ENCODE peak calls at places on chromosomes 13 and 19, in five cellular contexts. X is ovary, I is brain microvascular endothelial cell, W is osteoblast, N is spleen. G is an unnamed sample.

GRCh38 chr13:67408823-67409222 is 178.7 kb upstream of the PCDH9 start:
- DNase-seq in X (no peak), I (no peak), W (no peak), N (no peak), G (peak; percentile 54)

GRCh38 chr13:79681069-79681468 is 200.1 kb downstream of the NDFIP2 start:
- DNase-seq in X (no peak), I (no peak), W (no peak), N (no peak), G (no peak)

GRCh38 chr13:25816239-25816638 is 235.6 kb downstream of the SHISA2 start:
- DNase-seq in X (no peak), I (no peak), W (no peak), N (no peak), G (no peak)

GRCh38 chr13:94726425-94726824 is 14.1 kb upstream of the SOX21 start:
- DNase-seq in X (no peak), I (no peak), W (no peak), N (no peak), G (no peak)

GRCh38 chr13:101757446-101758039 is 305.1 kb downstream of the ITGBL1 start:
- DNase-seq in X (no peak), I (no peak), W (peak; percentile 26), N (no peak), G (peak; percentile 47)

GRCh38 chr13:22049384-22049783 is 378.5 kb downstream of the FGF9 start:
- DNase-seq in X (no peak), I (no peak), W (no peak), N (no peak), G (no peak)

GRCh38 chr13:98313938-98314292 is 136.8 kb upstream of the RNF113B start:
- DNase-seq in X (peak; percentile 31), I (no peak), W (peak; percentile 82), N (no peak), G (no peak)

GRCh38 chr19:9309974-9310446 is 372 bp upstream of the ZNF699 start:
- DNase-seq in X (peak; percentile 95), I (peak; percentile 90), W (peak; percentile 93), N (peak; percentile 94), G (peak; percentile 93)

GRCh38 chr13:78595819-78596700 is 7.3 kb downstream of the POU4F1 start:
- DNase-seq in X (no peak), I (no peak), W (peak; percentile 78), N (peak; percentile 72), G (no peak)

GRCh38 chr13:112063309-112063626 is 3.7 kb upstream of the SOX1 start:
- DNase-seq in X (no peak), I (no peak), W (peak; percentile 58), N (no peak), G (no peak)

GRCh38 chr13:112061367-112062046 is 5.4 kb upstream of the SOX1 start:
- DNase-seq in X (no peak), I (no peak), W (peak; percentile 80), N (no peak), G (no peak)

GRCh38 chr13:112062047-112062618 is 4.8 kb upstream of the SOX1 start:
- DNase-seq in X (no peak), I (no peak), W (peak; percentile 50), N (no peak), G (no peak)

GRCh38 chr13:112063807-112064206 is 3.1 kb upstream of the SOX1 start:
- DNase-seq in X (no peak), I (no peak), W (peak; percentile 73), N (no peak), G (no peak)

GRCh38 chr13:112062619-112063308 is 4.2 kb upstream of the SOX1 start:
- DNase-seq in X (no peak), I (no peak), W (peak; percentile 62), N (peak; percentile 55), G (no peak)
- TF ChIP-seq CTCF in X (no peak), I (no peak), W (no peak), N (no peak), G (no peak)

DNA sequence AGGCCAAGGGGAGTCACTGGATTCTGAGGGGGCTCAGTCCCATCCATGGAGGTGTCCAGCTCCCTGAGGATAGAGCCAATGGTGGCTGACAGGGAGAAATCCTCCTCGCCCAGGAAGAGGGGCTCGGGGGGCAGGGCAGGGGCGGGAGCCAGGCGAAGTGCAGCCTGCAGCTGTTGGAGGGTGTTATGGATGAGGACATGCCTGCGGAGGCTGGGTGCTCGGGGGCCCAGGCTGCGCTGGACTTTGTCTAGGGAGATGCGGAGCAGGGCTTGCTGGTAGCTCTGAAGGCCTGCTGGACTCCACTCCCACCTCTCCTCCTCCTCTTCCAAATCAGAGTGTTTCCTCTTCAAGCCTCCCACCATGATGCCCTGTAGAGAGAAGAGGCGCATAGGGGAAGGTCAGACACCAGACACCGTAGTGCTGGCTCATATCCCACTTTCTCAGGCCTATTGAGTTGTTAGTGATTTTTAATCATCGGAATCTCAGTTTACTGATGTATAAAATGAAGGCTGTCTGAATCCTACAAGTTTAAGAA is 2.3 kb downstream of the SERTAD3 start:
- DNase-seq in X (no peak), I (no peak), W (no peak), N (peak; percentile 84), G (no peak)
- H3K4me3 ChIP-seq in X (no peak overlapping the region), I (no peak overlapping the region), W (peak overlapping the region; percentile 100), N (peak overlapping the region; percentile 85), G (peak overlapping the region; percentile 70)

DNA sequence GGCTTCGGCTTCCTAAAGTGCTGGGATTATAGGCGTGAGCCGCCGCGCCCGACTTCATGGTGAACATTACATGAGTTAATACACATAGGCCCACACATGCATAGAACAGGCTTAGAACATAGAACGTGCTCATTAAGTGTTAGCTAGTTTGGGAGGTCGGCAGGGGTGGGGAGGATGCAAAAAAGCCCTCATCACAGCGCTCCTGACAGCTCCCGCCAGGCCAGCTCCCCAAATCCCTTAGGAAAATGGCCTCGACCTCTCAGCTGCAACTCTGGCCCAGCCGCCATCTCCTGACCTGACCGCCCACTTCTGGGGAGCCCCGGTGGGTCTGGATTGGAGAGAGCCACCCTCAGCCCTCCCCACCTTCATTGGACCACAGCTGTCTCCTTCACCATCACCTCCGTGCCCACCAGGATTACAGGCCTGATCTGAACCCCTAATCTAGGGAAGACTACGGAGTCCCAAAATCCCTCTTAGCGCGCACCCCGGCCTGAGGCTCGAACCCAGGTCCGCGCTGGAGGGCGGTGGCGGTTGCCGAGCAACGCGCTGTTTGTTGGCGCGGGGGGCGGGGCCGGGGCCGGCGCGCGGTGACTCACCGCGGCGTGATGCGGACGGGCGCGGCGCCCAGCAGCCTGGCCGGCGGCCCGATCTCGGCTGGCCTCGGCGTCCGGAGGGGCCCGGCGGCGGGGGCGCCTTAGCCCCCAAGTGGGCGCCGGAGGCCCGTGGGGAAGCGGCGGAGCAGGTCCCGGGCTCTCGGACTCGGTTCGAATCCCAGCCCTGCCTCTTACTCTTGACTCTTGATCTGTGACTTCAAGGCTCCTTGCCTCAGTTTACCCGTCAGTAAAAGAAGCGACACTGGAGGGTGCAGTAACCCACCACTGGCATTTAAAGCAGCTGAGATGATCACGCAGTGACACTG is 26.7 kb upstream of the NANOS3 start:
- DNase-seq in X (peak; percentile 96), I (peak; percentile 64), W (peak; percentile 95), N (peak; percentile 92), G (peak; percentile 84)
- TF ChIP-seq CTCF in X (no peak), I (no peak), W (no peak), N (no peak), G (no peak)

GRCh38 chr19:48396010-48396870 is 2.8 kb downstream of the GRIN2D start:
- DNase-seq in X (no peak), I (no peak), W (peak; percentile 64), N (no peak), G (no peak)

GRCh38 chr19:48398329-48399235 is 5.1 kb downstream of the GRIN2D start:
- DNase-seq in X (peak; percentile 78), I (peak; percentile 63), W (peak; percentile 98), N (peak; percentile 96), G (peak; percentile 87)

GRCh38 chr19:48396871-48397176 is 3.4 kb downstream of the GRIN2D start:
- DNase-seq in X (no peak), I (no peak), W (peak; percentile 80), N (no peak), G (no peak)

GRCh38 chr19:48397636-48398328 is 4.3 kb downstream of the GRIN2D start:
- DNase-seq in X (no peak), I (no peak), W (peak; percentile 81), N (no peak), G (no peak)

GRCh38 chr19:48397263-48397635 is 3.8 kb downstream of the GRIN2D start:
- DNase-seq in X (no peak), I (no peak), W (peak; percentile 15), N (no peak), G (no peak)
- H3K4me3 ChIP-seq in X (no peak overlapping the region), I (peak overlapping the region; percentile 59), W (no peak overlapping the region), N (peak overlapping the region; percentile 72), G (peak overlapping the region; percentile 60)

DNA sequence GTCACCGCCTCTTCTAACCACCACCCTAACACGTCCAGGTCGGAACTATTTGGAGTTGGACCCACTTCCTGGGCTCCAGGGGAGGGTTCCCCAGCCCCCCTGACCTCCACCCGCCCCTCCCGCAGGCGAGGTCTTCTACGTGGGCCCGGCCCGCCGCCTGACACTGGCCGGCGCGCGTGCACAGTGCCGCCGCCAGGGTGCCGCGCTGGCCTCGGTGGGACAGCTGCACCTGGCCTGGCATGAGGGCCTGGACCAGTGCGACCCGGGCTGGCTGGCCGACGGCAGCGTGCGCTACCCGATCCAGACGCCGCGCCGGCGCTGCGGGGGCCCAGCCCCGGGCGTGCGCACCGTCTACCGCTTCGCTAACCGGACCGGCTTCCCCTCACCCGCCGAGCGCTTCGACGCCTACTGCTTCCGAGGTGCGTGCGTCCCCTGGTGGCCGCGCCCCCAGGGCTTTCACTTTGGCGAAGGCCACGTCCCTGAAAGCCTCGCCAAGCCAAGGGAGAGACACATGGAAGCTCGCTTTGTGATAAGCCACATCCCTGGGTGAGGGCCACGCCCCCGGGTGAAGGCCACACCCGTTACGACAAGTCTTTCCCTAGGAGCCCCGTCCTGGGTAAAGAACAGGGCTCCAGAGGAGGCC is 13.2 kb downstream of the NCAN start:
- DNase-seq in X (peak; percentile 48), I (peak; percentile 45), W (peak; percentile 97), N (peak; percentile 94), G (peak; percentile 61)
- TF ChIP-seq CTCF in X (peak; percentile 10), I (peak; percentile 76), W (peak; percentile 25), N (peak; percentile 52), G (peak; percentile 49)

DNA sequence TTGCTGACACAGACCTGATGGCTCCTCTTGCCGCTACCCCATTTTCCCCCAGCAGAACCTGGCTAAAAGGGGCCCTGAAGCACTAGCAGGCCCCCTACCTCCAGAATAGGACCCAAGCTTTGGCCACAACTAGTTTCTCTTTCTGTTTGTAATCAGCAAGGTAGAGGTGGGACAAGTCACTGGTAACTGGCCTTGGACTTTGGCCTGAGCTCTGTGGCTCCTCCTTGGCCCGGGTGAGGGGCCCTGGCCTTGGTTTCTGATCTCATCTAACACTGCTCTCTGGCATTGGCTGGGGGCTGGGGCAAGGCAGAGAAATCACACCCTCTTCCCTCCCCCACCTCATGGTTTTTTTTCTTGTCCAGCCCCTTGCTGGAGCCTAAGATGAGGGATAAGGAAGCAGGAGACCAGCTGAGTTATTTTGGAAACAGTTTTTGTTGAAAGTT is 2.1 kb downstream of the CALM3 start:
- DNase-seq in X (no peak), I (no peak), W (peak; percentile 68), N (peak; percentile 71), G (no peak)
- H3K4me3 ChIP-seq in X (peak overlapping the region; percentile 100), I (peak overlapping the region; percentile 92), W (peak overlapping the region; percentile 99), N (peak overlapping the region; percentile 95), G (peak overlapping the region; percentile 87)

GRCh38 chr13:113904411-113904810 is 40.5 kb upstream of the GAS6 start:
- DNase-seq in X (no peak), I (no peak), W (no peak), N (peak; percentile 55), G (peak; percentile 49)
- TF ChIP-seq CTCF in X (no peak), I (peak; percentile 76), W (peak; percentile 54), N (no peak), G (peak; percentile 56)

G was measured in fibroblast of pulmonary artery.